ENCODE peak calls at places on chromosomes 11 and 22, in seven cellular contexts. One of them, this sample, is unnamed.

GRCh38 chr11:124285610-124286344 is 28.0 kb downstream of the OR8D1 start:
- DNase-seq in foreskin fibroblast: peak
- DNase-seq in type B pancreatic cell: no peak
- DNase-seq in EL: peak
- DNase-seq in naive thymus-derived CD4-positive, alpha-beta T cell: no peak
- DNase-seq in NCI-H460: peak
- DNase-seq in activated gamma-delta T cell treated with Interleukin-2 at 50 U/mL for 16 hours: no peak
- DNase-seq in this sample: peak

GRCh38 chr22:29951675-29952413 is 68.9 kb downstream of the MTMR3 start:
- DNase-seq in naive thymus-derived CD4-positive, alpha-beta T cell: no peak
- DNase-seq in foreskin fibroblast: no peak
- DNase-seq in EL: no peak
- DNase-seq in NCI-H460: no peak
- DNase-seq in activated gamma-delta T cell treated with Interleukin-2 at 50 U/mL for 16 hours: no peak
- DNase-seq in type B pancreatic cell: no peak
- DNase-seq in this sample: no peak

GRCh38 chr11:10785146-10785474 is 23.6 kb downstream of the EIF4G2 start:
- DNase-seq in foreskin fibroblast: no peak
- DNase-seq in type B pancreatic cell: no peak
- DNase-seq in EL: no peak
- DNase-seq in activated gamma-delta T cell treated with Interleukin-2 at 50 U/mL for 16 hours: no peak
- DNase-seq in NCI-H460: no peak
- DNase-seq in naive thymus-derived CD4-positive, alpha-beta T cell: no peak
- DNase-seq in this sample: no peak

GRCh38 chr11:30760341-30760740 is 174.2 kb upstream of the MPPED2 start:
- DNase-seq in EL: no peak
- DNase-seq in naive thymus-derived CD4-positive, alpha-beta T cell: no peak
- DNase-seq in NCI-H460: no peak
- DNase-seq in activated gamma-delta T cell treated with Interleukin-2 at 50 U/mL for 16 hours: no peak
- DNase-seq in foreskin fibroblast: no peak
- DNase-seq in type B pancreatic cell: no peak
- DNase-seq in this sample: no peak

GRCh38 chr11:68763181-68763721 is 11.9 kb upstream of the TESMIN start:
- DNase-seq in EL: peak
- DNase-seq in type B pancreatic cell: no peak
- DNase-seq in naive thymus-derived CD4-positive, alpha-beta T cell: no peak
- DNase-seq in NCI-H460: no peak
- DNase-seq in foreskin fibroblast: no peak
- DNase-seq in activated gamma-delta T cell treated with Interleukin-2 at 50 U/mL for 16 hours: no peak
- DNase-seq in this sample: peak

GRCh38 chr22:39543095-39543494 is 10.5 kb upstream of the RPS19BP1 start:
- DNase-seq in type B pancreatic cell: no peak
- DNase-seq in EL: peak
- DNase-seq in naive thymus-derived CD4-positive, alpha-beta T cell: no peak
- DNase-seq in NCI-H460: no peak
- DNase-seq in activated gamma-delta T cell treated with Interleukin-2 at 50 U/mL for 16 hours: no peak
- DNase-seq in foreskin fibroblast: no peak
- DNase-seq in this sample: peak

GRCh38 chr11:45997599-45997998 is 75.1 kb downstream of the LARGE2 start:
- DNase-seq in EL: no peak
- DNase-seq in foreskin fibroblast: no peak
- DNase-seq in activated gamma-delta T cell treated with Interleukin-2 at 50 U/mL for 16 hours: no peak
- DNase-seq in naive thymus-derived CD4-positive, alpha-beta T cell: no peak
- DNase-seq in NCI-H460: no peak
- DNase-seq in type B pancreatic cell: no peak
- DNase-seq in this sample: no peak

GRCh38 chr11:69525516-69526452 is 44.3 kb downstream of the LINC01488 start:
- DNase-seq in EL: no peak
- DNase-seq in type B pancreatic cell: peak
- DNase-seq in NCI-H460: no peak
- DNase-seq in activated gamma-delta T cell treated with Interleukin-2 at 50 U/mL for 16 hours: no peak
- DNase-seq in naive thymus-derived CD4-positive, alpha-beta T cell: no peak
- DNase-seq in foreskin fibroblast: no peak
- DNase-seq in this sample: no peak

GRCh38 chr11:27460571-27460970 is 12.0 kb downstream of the LGR4 start:
- DNase-seq in naive thymus-derived CD4-positive, alpha-beta T cell: no peak
- DNase-seq in EL: no peak
- DNase-seq in type B pancreatic cell: no peak
- DNase-seq in activated gamma-delta T cell treated with Interleukin-2 at 50 U/mL for 16 hours: no peak
- DNase-seq in foreskin fibroblast: no peak
- DNase-seq in NCI-H460: no peak
- DNase-seq in this sample: no peak

GRCh38 chr11:130698174-130698573 is 218.1 kb downstream of the SNX19 start:
- DNase-seq in activated gamma-delta T cell treated with Interleukin-2 at 50 U/mL for 16 hours: no peak
- DNase-seq in naive thymus-derived CD4-positive, alpha-beta T cell: no peak
- DNase-seq in foreskin fibroblast: no peak
- DNase-seq in type B pancreatic cell: no peak
- DNase-seq in NCI-H460: no peak
- DNase-seq in EL: no peak
- DNase-seq in this sample: no peak

GRCh38 chr22:24550902-24551229 is 4.1 kb downstream of the GUCD1 start:
- DNase-seq in naive thymus-derived CD4-positive, alpha-beta T cell: no peak
- DNase-seq in foreskin fibroblast: no peak
- DNase-seq in EL: no peak
- DNase-seq in activated gamma-delta T cell treated with Interleukin-2 at 50 U/mL for 16 hours: no peak
- DNase-seq in NCI-H460: no peak
- DNase-seq in type B pancreatic cell: no peak
- DNase-seq in this sample: no peak

This sample was measured in A673.